ENCODE peak calls at places on chromosome 10, in eight cellular contexts. One of them, this sample, is unnamed.

GRCh38 chr10:100743626-100744135 is 1.7 kb upstream of the PAX2 start:
- DNase-seq in GM12878: no peak
- DNase-seq in tibial nerve: no peak
- DNase-seq in K562: peak
- DNase-seq in transverse colon: peak
- DNase-seq in A549: peak
- DNase-seq in H1: no peak
- DNase-seq in sigmoid colon: peak
- DNase-seq in this sample: peak

GRCh38 chr10:24866615-24867583 is 85.5 kb downstream of the PRTFDC1 start:
- DNase-seq in GM12878: no peak
- DNase-seq in tibial nerve: peak
- DNase-seq in K562: peak
- DNase-seq in transverse colon: peak
- DNase-seq in A549: peak
- DNase-seq in H1: no peak
- DNase-seq in sigmoid colon: peak
- DNase-seq in this sample: peak

GRCh38 chr10:74825033-74825370 is 1.4 kb upstream of the KAT6B start:
- DNase-seq in GM12878: no peak
- DNase-seq in tibial nerve: no peak
- DNase-seq in K562: no peak
- DNase-seq in transverse colon: peak
- DNase-seq in A549: peak
- DNase-seq in H1: no peak
- DNase-seq in sigmoid colon: peak
- DNase-seq in this sample: no peak

GRCh38 chr10:77156406-77156879 is 481.2 kb downstream of the KCNMA1 start:
- DNase-seq in GM12878: no peak
- DNase-seq in tibial nerve: no peak
- DNase-seq in K562: no peak
- DNase-seq in transverse colon: peak
- DNase-seq in A549: no peak
- DNase-seq in H1: no peak
- DNase-seq in sigmoid colon: no peak
- DNase-seq in this sample: no peak

GRCh38 chr10:6212266-6212640 is 9.5 kb downstream of the PFKFB3 start:
- DNase-seq in GM12878: no peak
- DNase-seq in tibial nerve: no peak
- DNase-seq in K562: no peak
- DNase-seq in transverse colon: no peak
- DNase-seq in A549: no peak
- DNase-seq in H1: no peak
- DNase-seq in sigmoid colon: peak
- DNase-seq in this sample: no peak

GRCh38 chr10:77268721-77269120 is 368.9 kb downstream of the KCNMA1 start:
- DNase-seq in GM12878: no peak
- DNase-seq in tibial nerve: no peak
- DNase-seq in K562: no peak
- DNase-seq in transverse colon: no peak
- DNase-seq in A549: no peak
- DNase-seq in H1: no peak
- DNase-seq in sigmoid colon: no peak
- DNase-seq in this sample: no peak

GRCh38 chr10:24751716-24752115 is 28.0 kb upstream of the ARHGAP21 start:
- DNase-seq in GM12878: no peak
- DNase-seq in tibial nerve: no peak
- DNase-seq in K562: no peak
- DNase-seq in transverse colon: no peak
- DNase-seq in A549: no peak
- DNase-seq in H1: no peak
- DNase-seq in sigmoid colon: no peak
- DNase-seq in this sample: no peak

GRCh38 chr10:59536576-59537014 is 173.1 kb downstream of the SLC16A9 start:
- DNase-seq in GM12878: no peak
- DNase-seq in tibial nerve: no peak
- DNase-seq in K562: no peak
- DNase-seq in transverse colon: no peak
- DNase-seq in A549: no peak
- DNase-seq in H1: no peak
- DNase-seq in sigmoid colon: peak
- DNase-seq in this sample: no peak

GRCh38 chr10:25493122-25493893 is 318.5 kb downstream of the GPR158 start:
- DNase-seq in GM12878: no peak
- DNase-seq in tibial nerve: no peak
- DNase-seq in K562: peak
- DNase-seq in transverse colon: no peak
- DNase-seq in A549: peak
- DNase-seq in H1: peak
- DNase-seq in sigmoid colon: no peak
- DNase-seq in this sample: no peak

GRCh38 chr10:120108941-120109340 is 216.4 kb downstream of the SEC23IP start:
- DNase-seq in GM12878: no peak
- DNase-seq in tibial nerve: no peak
- DNase-seq in K562: no peak
- DNase-seq in transverse colon: no peak
- DNase-seq in A549: no peak
- DNase-seq in H1: no peak
- DNase-seq in sigmoid colon: no peak
- DNase-seq in this sample: no peak

GRCh38 chr10:69124558-69125121 is 662 bp downstream of the VPS26A start:
- DNase-seq in GM12878: no peak
- DNase-seq in tibial nerve: no peak
- DNase-seq in K562: peak
- DNase-seq in transverse colon: peak
- DNase-seq in A549: peak
- DNase-seq in H1: no peak
- DNase-seq in sigmoid colon: no peak
- DNase-seq in this sample: no peak

GRCh38 chr10:131789516-131789915 is 111.3 kb upstream of the PPP2R2D start:
- DNase-seq in GM12878: no peak
- DNase-seq in tibial nerve: no peak
- DNase-seq in K562: no peak
- DNase-seq in transverse colon: no peak
- DNase-seq in A549: no peak
- DNase-seq in H1: no peak
- DNase-seq in sigmoid colon: peak
- DNase-seq in this sample: peak

GRCh38 chr10:130301026-130301892 is 165.1 kb downstream of the GLRX3 start:
- DNase-seq in GM12878: no peak
- DNase-seq in tibial nerve: no peak
- DNase-seq in K562: no peak
- DNase-seq in transverse colon: no peak
- DNase-seq in A549: no peak
- DNase-seq in H1: no peak
- DNase-seq in sigmoid colon: no peak
- DNase-seq in this sample: peak

GRCh38 chr10:53699231-53699630 is 926.6 kb upstream of the MBL2 start:
- DNase-seq in GM12878: no peak
- DNase-seq in tibial nerve: no peak
- DNase-seq in K562: no peak
- DNase-seq in transverse colon: no peak
- DNase-seq in A549: no peak
- DNase-seq in H1: no peak
- DNase-seq in sigmoid colon: no peak
- DNase-seq in this sample: no peak

GRCh38 chr10:1520909-1521565 is 216.3 kb downstream of the ADARB2 start:
- DNase-seq in GM12878: no peak
- DNase-seq in tibial nerve: no peak
- DNase-seq in K562: no peak
- DNase-seq in transverse colon: no peak
- DNase-seq in A549: no peak
- DNase-seq in H1: no peak
- DNase-seq in sigmoid colon: no peak
- DNase-seq in this sample: no peak

GRCh38 chr10:131154306-131155025 is 157.1 kb downstream of the TCERG1L start:
- DNase-seq in GM12878: no peak
- DNase-seq in tibial nerve: no peak
- DNase-seq in K562: no peak
- DNase-seq in transverse colon: no peak
- DNase-seq in A549: no peak
- DNase-seq in H1: no peak
- DNase-seq in sigmoid colon: no peak
- DNase-seq in this sample: no peak

GRCh38 chr10:2890093-2890492 is 177.3 kb upstream of the PFKP start:
- DNase-seq in GM12878: no peak
- DNase-seq in tibial nerve: no peak
- DNase-seq in K562: no peak
- DNase-seq in transverse colon: no peak
- DNase-seq in A549: no peak
- DNase-seq in H1: no peak
- DNase-seq in sigmoid colon: no peak
- DNase-seq in this sample: peak

GRCh38 chr10:24966962-24967361 is 14.6 kb upstream of the PRTFDC1 start:
- DNase-seq in GM12878: no peak
- DNase-seq in tibial nerve: no peak
- DNase-seq in K562: no peak
- DNase-seq in transverse colon: no peak
- DNase-seq in A549: no peak
- DNase-seq in H1: no peak
- DNase-seq in sigmoid colon: no peak
- DNase-seq in this sample: no peak

GRCh38 chr10:79292789-79293746 is 54.2 kb upstream of the PPIF start:
- DNase-seq in GM12878: no peak
- DNase-seq in tibial nerve: no peak
- DNase-seq in K562: peak
- DNase-seq in transverse colon: no peak
- DNase-seq in A549: peak
- DNase-seq in H1: no peak
- DNase-seq in sigmoid colon: no peak
- DNase-seq in this sample: peak

GRCh38 chr10:3139135-3139910 is 33.3 kb downstream of the PITRM1 start:
- DNase-seq in GM12878: no peak
- DNase-seq in tibial nerve: no peak
- DNase-seq in K562: no peak
- DNase-seq in transverse colon: no peak
- DNase-seq in A549: peak
- DNase-seq in H1: no peak
- DNase-seq in sigmoid colon: peak
- DNase-seq in this sample: no peak

GRCh38 chr10:82340166-82340565 is 465.2 kb downstream of the NRG3 start:
- DNase-seq in GM12878: no peak
- DNase-seq in tibial nerve: no peak
- DNase-seq in K562: no peak
- DNase-seq in transverse colon: no peak
- DNase-seq in A549: no peak
- DNase-seq in H1: no peak
- DNase-seq in sigmoid colon: no peak
- DNase-seq in this sample: peak

GRCh38 chr10:3389093-3389492 is 216.5 kb upstream of the PITRM1 start:
- DNase-seq in GM12878: no peak
- DNase-seq in tibial nerve: no peak
- DNase-seq in K562: no peak
- DNase-seq in transverse colon: no peak
- DNase-seq in A549: no peak
- DNase-seq in H1: no peak
- DNase-seq in sigmoid colon: no peak
- DNase-seq in this sample: no peak

GRCh38 chr10:43801137-43801536 is 152.5 kb upstream of the ZNF32 start:
- DNase-seq in GM12878: no peak
- DNase-seq in tibial nerve: no peak
- DNase-seq in K562: no peak
- DNase-seq in transverse colon: no peak
- DNase-seq in A549: no peak
- DNase-seq in H1: no peak
- DNase-seq in sigmoid colon: no peak
- DNase-seq in this sample: no peak

GRCh38 chr10:4246881-4247358 is 461.9 kb upstream of the KLF6 start:
- DNase-seq in GM12878: no peak
- DNase-seq in tibial nerve: no peak
- DNase-seq in K562: no peak
- DNase-seq in transverse colon: no peak
- DNase-seq in A549: no peak
- DNase-seq in H1: no peak
- DNase-seq in sigmoid colon: no peak
- DNase-seq in this sample: no peak

GRCh38 chr10:96460316-96460715 is 53.4 kb downstream of the TLL2 start:
- DNase-seq in GM12878: no peak
- DNase-seq in tibial nerve: no peak
- DNase-seq in K562: no peak
- DNase-seq in transverse colon: no peak
- DNase-seq in A549: no peak
- DNase-seq in H1: no peak
- DNase-seq in sigmoid colon: no peak
- DNase-seq in this sample: no peak
- TF ChIP-seq EP300 in GM12878: no peak
- TF ChIP-seq EP300 in tibial nerve: no peak
- TF ChIP-seq EP300 in K562: no peak
- TF ChIP-seq EP300 in transverse colon: no peak
- TF ChIP-seq EP300 in A549: no peak
- TF ChIP-seq EP300 in H1: no peak
- TF ChIP-seq EP300 in sigmoid colon: no peak
- TF ChIP-seq EP300 in this sample: no peak

GRCh38 chr10:33136271-33136670 is 178.2 kb upstream of the ITGB1 start:
- DNase-seq in GM12878: peak
- DNase-seq in tibial nerve: no peak
- DNase-seq in K562: no peak
- DNase-seq in transverse colon: no peak
- DNase-seq in A549: no peak
- DNase-seq in H1: no peak
- DNase-seq in sigmoid colon: no peak
- DNase-seq in this sample: no peak
- TF ChIP-seq EP300 in GM12878: no peak
- TF ChIP-seq EP300 in tibial nerve: no peak
- TF ChIP-seq EP300 in K562: no peak
- TF ChIP-seq EP300 in transverse colon: no peak
- TF ChIP-seq EP300 in A549: no peak
- TF ChIP-seq EP300 in H1: no peak
- TF ChIP-seq EP300 in sigmoid colon: no peak
- TF ChIP-seq EP300 in this sample: no peak

GRCh38 chr10:86857097-86857825 is 100.2 kb downstream of the MMRN2 start:
- DNase-seq in GM12878: no peak
- DNase-seq in tibial nerve: no peak
- DNase-seq in K562: no peak
- DNase-seq in transverse colon: no peak
- DNase-seq in A549: no peak
- DNase-seq in H1: no peak
- DNase-seq in sigmoid colon: no peak
- DNase-seq in this sample: no peak
- TF ChIP-seq EP300 in GM12878: no peak
- TF ChIP-seq EP300 in tibial nerve: no peak
- TF ChIP-seq EP300 in K562: no peak
- TF ChIP-seq EP300 in transverse colon: no peak
- TF ChIP-seq EP300 in A549: no peak
- TF ChIP-seq EP300 in H1: no peak
- TF ChIP-seq EP300 in sigmoid colon: no peak
- TF ChIP-seq EP300 in this sample: no peak

DNA sequence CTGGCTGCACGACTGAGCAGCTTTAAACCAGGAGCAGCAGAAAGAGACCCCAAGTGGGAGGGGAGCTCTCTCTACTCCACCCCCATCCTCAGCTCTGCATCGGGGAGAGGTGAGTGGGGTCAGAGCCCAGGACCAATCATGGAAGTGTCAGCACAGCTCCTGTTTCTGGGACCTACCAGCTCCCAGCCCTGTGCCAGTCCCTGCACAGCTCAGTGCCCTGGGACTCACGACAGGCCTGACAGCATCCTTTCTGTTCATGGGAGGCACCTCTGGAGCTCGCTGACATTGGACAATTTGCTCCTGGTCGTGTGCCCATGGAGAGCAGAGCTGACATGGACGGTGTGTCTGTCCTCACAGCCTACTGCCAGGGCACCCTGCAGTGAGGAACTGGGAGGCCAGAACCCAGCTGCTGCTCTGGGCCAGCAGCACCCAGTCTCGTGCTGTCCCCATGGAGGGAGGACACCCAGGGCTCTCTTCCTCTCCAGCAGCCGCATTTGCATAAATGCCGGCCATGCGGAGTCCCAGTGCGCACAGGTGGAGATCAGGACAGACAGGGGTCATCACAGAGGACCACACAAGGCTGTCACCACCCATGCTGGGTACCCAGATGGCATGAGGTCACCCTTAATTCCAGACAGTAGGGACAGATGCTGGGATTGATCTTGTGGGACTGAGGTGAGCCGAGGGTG is 45.9 kb upstream of the MSMB start:
- DNase-seq in GM12878: no peak
- DNase-seq in tibial nerve: no peak
- DNase-seq in K562: no peak
- DNase-seq in transverse colon: no peak
- DNase-seq in A549: no peak
- DNase-seq in H1: no peak
- DNase-seq in sigmoid colon: no peak
- DNase-seq in this sample: peak
- TF ChIP-seq EP300 in GM12878: no peak
- TF ChIP-seq EP300 in tibial nerve: no peak
- TF ChIP-seq EP300 in K562: no peak
- TF ChIP-seq EP300 in transverse colon: no peak
- TF ChIP-seq EP300 in A549: no peak
- TF ChIP-seq EP300 in H1: no peak
- TF ChIP-seq EP300 in sigmoid colon: no peak
- TF ChIP-seq EP300 in this sample: no peak